ENCODE peak calls at places on chromosomes 16 and 17, in four cellular contexts. One of them, this sample, is unnamed.
A peak's percentile ranks its signal among the peaks of the same experiment; 100 is the strongest.

GRCh38 chr16:77679336-77679735 is 43.0 kb upstream of the NUDT7 start:
- DNase-seq in heart right ventricle: no peak
- DNase-seq in fibroblast of the aortic adventitia: no peak
- DNase-seq in tibial artery: no peak
- DNase-seq in this sample: no peak

GRCh38 chr17:30824356-30825145 is at the start of gene CRLF3:
- DNase-seq in heart right ventricle: peak; percentile 90
- DNase-seq in fibroblast of the aortic adventitia: peak; percentile 83
- DNase-seq in tibial artery: peak; percentile 94
- DNase-seq in this sample: peak; percentile 92

GRCh38 chr17:8046306-8046928 is 7.6 kb downstream of the ALOX15B start:
- DNase-seq in heart right ventricle: no peak
- DNase-seq in fibroblast of the aortic adventitia: no peak
- DNase-seq in tibial artery: peak; percentile 44
- DNase-seq in this sample: no peak

GRCh38 chr17:52157603-52158449 is 688 bp downstream of the CA10 start:
- DNase-seq in heart right ventricle: no peak
- DNase-seq in fibroblast of the aortic adventitia: no peak
- DNase-seq in tibial artery: no peak
- DNase-seq in this sample: no peak

GRCh38 chr17:78903101-78903779 is at the start of gene CEP295NL:
- DNase-seq in heart right ventricle: no peak
- DNase-seq in fibroblast of the aortic adventitia: no peak
- DNase-seq in tibial artery: no peak
- DNase-seq in this sample: no peak

GRCh38 chr17:5785867-5786509 is 201.7 kb upstream of the NLRP1 start:
- DNase-seq in heart right ventricle: no peak
- DNase-seq in fibroblast of the aortic adventitia: peak; percentile 31
- DNase-seq in tibial artery: peak; percentile 32
- DNase-seq in this sample: peak; percentile 79

GRCh38 chr17:39231587-39232551 is 6.1 kb upstream of the STAC2 start:
- DNase-seq in heart right ventricle: peak; percentile 53
- DNase-seq in fibroblast of the aortic adventitia: peak; percentile 27
- DNase-seq in tibial artery: peak; percentile 90
- DNase-seq in this sample: peak; percentile 67

GRCh38 chr16:51416921-51417320 is 265.9 kb upstream of the SALL1 start:
- DNase-seq in heart right ventricle: no peak
- DNase-seq in fibroblast of the aortic adventitia: peak; percentile 71
- DNase-seq in tibial artery: no peak
- DNase-seq in this sample: peak; percentile 30

GRCh38 chr16:86772671-86773338 is 194.5 kb downstream of the FOXL1 start:
- DNase-seq in heart right ventricle: no peak
- DNase-seq in fibroblast of the aortic adventitia: peak; percentile 68
- DNase-seq in tibial artery: peak; percentile 53
- DNase-seq in this sample: peak; percentile 73

GRCh38 chr16:27633721-27634120 is 83.8 kb downstream of the KATNIP start:
- DNase-seq in heart right ventricle: no peak
- DNase-seq in fibroblast of the aortic adventitia: no peak
- DNase-seq in tibial artery: no peak
- DNase-seq in this sample: no peak

GRCh38 chr17:72502111-72502939 is 381.5 kb downstream of the SOX9 start:
- DNase-seq in heart right ventricle: no peak
- DNase-seq in fibroblast of the aortic adventitia: peak; percentile 68
- DNase-seq in tibial artery: no peak
- DNase-seq in this sample: peak; percentile 82

GRCh38 chr17:565506-565905 is 149.1 kb downstream of the VPS53 start:
- DNase-seq in heart right ventricle: no peak
- DNase-seq in fibroblast of the aortic adventitia: no peak
- DNase-seq in tibial artery: no peak
- DNase-seq in this sample: no peak

GRCh38 chr17:48611681-48612455 is 1.1 kb upstream of the HOXB7 start:
- DNase-seq in heart right ventricle: no peak
- DNase-seq in fibroblast of the aortic adventitia: no peak
- DNase-seq in tibial artery: no peak
- DNase-seq in this sample: no peak

GRCh38 chr16:11345040-11345862 is at the start of gene RMI2:
- DNase-seq in heart right ventricle: peak; percentile 96
- DNase-seq in fibroblast of the aortic adventitia: peak; percentile 95
- DNase-seq in tibial artery: peak; percentile 97
- DNase-seq in this sample: peak; percentile 99

GRCh38 chr17:8300629-8301242 is 5.5 kb upstream of the SLC25A35 start:
- DNase-seq in heart right ventricle: peak; percentile 45
- DNase-seq in fibroblast of the aortic adventitia: peak; percentile 67
- DNase-seq in tibial artery: no peak
- DNase-seq in this sample: peak; percentile 48

GRCh38 chr17:65987988-65988387 is 203.9 kb downstream of the CEP112 start:
- DNase-seq in heart right ventricle: no peak
- DNase-seq in fibroblast of the aortic adventitia: peak; percentile 61
- DNase-seq in tibial artery: no peak
- DNase-seq in this sample: peak; percentile 24

GRCh38 chr16:2728034-2728433 is 8.0 kb upstream of the PRSS27 start:
- DNase-seq in heart right ventricle: no peak
- DNase-seq in fibroblast of the aortic adventitia: no peak
- DNase-seq in tibial artery: no peak
- DNase-seq in this sample: no peak

GRCh38 chr16:80260906-80261311 is 279.9 kb upstream of the DYNLRB2 start:
- DNase-seq in heart right ventricle: no peak
- DNase-seq in fibroblast of the aortic adventitia: no peak
- DNase-seq in tibial artery: no peak
- DNase-seq in this sample: no peak

GRCh38 chr17:68341482-68341881 is 50.2 kb downstream of the ARSG start:
- DNase-seq in heart right ventricle: no peak
- DNase-seq in fibroblast of the aortic adventitia: no peak
- DNase-seq in tibial artery: no peak
- DNase-seq in this sample: no peak

GRCh38 chr17:77503916-77504651 is 363.3 kb downstream of the SEC14L1 start:
- DNase-seq in heart right ventricle: no peak
- DNase-seq in fibroblast of the aortic adventitia: no peak
- DNase-seq in tibial artery: peak; percentile 59
- DNase-seq in this sample: peak; percentile 29

GRCh38 chr17:76940738-76941350 is 72.6 kb downstream of the MGAT5B start:
- DNase-seq in heart right ventricle: no peak
- DNase-seq in fibroblast of the aortic adventitia: no peak
- DNase-seq in tibial artery: no peak
- DNase-seq in this sample: no peak

GRCh38 chr16:12158428-12158827 is 181.9 kb downstream of the SNX29 start:
- DNase-seq in heart right ventricle: no peak
- DNase-seq in fibroblast of the aortic adventitia: peak; percentile 93
- DNase-seq in tibial artery: no peak
- DNase-seq in this sample: peak; percentile 97

GRCh38 chr17:57761887-57762286 is 16.8 kb upstream of the CCDC182 start:
- DNase-seq in heart right ventricle: no peak
- DNase-seq in fibroblast of the aortic adventitia: no peak
- DNase-seq in tibial artery: no peak
- DNase-seq in this sample: no peak

GRCh38 chr16:55209626-55210025 is 114.4 kb upstream of the IRX6 start:
- DNase-seq in heart right ventricle: no peak
- DNase-seq in fibroblast of the aortic adventitia: no peak
- DNase-seq in tibial artery: no peak
- DNase-seq in this sample: no peak

GRCh38 chr16:27740496-27741201 is 190.7 kb downstream of the KATNIP start:
- DNase-seq in heart right ventricle: no peak
- DNase-seq in fibroblast of the aortic adventitia: no peak
- DNase-seq in tibial artery: no peak
- DNase-seq in this sample: no peak

GRCh38 chr17:72693956-72694355 is 398.5 kb downstream of the SLC39A11 start:
- DNase-seq in heart right ventricle: no peak
- DNase-seq in fibroblast of the aortic adventitia: no peak
- DNase-seq in tibial artery: no peak
- DNase-seq in this sample: no peak

GRCh38 chr17:82846061-82846691 is 6.4 kb upstream of the ZNF750 start:
- DNase-seq in heart right ventricle: no peak
- DNase-seq in fibroblast of the aortic adventitia: no peak
- DNase-seq in tibial artery: no peak
- DNase-seq in this sample: no peak

GRCh38 chr17:64778367-64779290 is 116.5 kb upstream of the SMURF2 start:
- DNase-seq in heart right ventricle: no peak
- DNase-seq in fibroblast of the aortic adventitia: no peak
- DNase-seq in tibial artery: peak; percentile 67
- DNase-seq in this sample: no peak

GRCh38 chr16:85430523-85431381 is 182.4 kb upstream of the GSE1 start:
- DNase-seq in heart right ventricle: no peak
- DNase-seq in fibroblast of the aortic adventitia: no peak
- DNase-seq in tibial artery: no peak
- DNase-seq in this sample: no peak

GRCh38 chr17:60769327-60769726 is 91.7 kb downstream of the BCAS3 start:
- DNase-seq in heart right ventricle: no peak
- DNase-seq in fibroblast of the aortic adventitia: no peak
- DNase-seq in tibial artery: no peak
- DNase-seq in this sample: no peak

GRCh38 chr17:8438441-8438840 is 2.8 kb downstream of the NDEL1 start:
- DNase-seq in heart right ventricle: no peak
- DNase-seq in fibroblast of the aortic adventitia: no peak
- DNase-seq in tibial artery: no peak
- DNase-seq in this sample: no peak

GRCh38 chr17:52709724-52710123 is 551.2 kb upstream of the CA10 start:
- DNase-seq in heart right ventricle: no peak
- DNase-seq in fibroblast of the aortic adventitia: no peak
- DNase-seq in tibial artery: no peak
- DNase-seq in this sample: no peak

GRCh38 chr17:74325743-74326379 is at the start of gene KIF19:
- DNase-seq in heart right ventricle: peak; percentile 65
- DNase-seq in fibroblast of the aortic adventitia: no peak
- DNase-seq in tibial artery: no peak
- DNase-seq in this sample: peak; percentile 7

GRCh38 chr17:50719924-50720805 is 762 bp downstream of the LUC7L3 start:
- DNase-seq in heart right ventricle: no peak
- DNase-seq in fibroblast of the aortic adventitia: no peak
- DNase-seq in tibial artery: no peak
- DNase-seq in this sample: no peak

GRCh38 chr16:17921357-17921978 is 415.1 kb downstream of the NPIPA8 start:
- DNase-seq in heart right ventricle: no peak
- DNase-seq in fibroblast of the aortic adventitia: peak; percentile 7
- DNase-seq in tibial artery: no peak
- DNase-seq in this sample: no peak
- TF ChIP-seq CTCF in heart right ventricle: peak; percentile 42
- TF ChIP-seq CTCF in fibroblast of the aortic adventitia: peak; percentile 33
- TF ChIP-seq CTCF in tibial artery: no peak
- TF ChIP-seq CTCF in this sample: peak; percentile 37

DNA sequence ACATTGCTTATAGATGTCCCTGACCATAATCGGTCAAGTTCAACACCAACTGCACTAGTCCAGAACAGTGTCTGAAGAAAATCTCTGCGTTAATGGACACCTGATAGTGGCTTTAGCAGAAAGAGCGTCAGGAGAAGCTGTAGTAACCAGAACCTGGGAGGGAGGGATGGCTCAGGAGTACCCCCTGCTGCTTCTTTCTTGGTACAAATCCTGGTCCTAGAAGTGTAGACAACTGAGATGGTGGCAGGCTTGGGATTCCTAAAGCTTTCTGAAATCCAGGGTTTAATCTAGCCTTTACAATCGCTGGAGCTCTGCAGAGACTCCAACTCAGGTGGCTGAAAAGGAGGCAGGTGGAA is 5.4 kb downstream of the MAP3K14 start:
- DNase-seq in heart right ventricle: no peak
- DNase-seq in fibroblast of the aortic adventitia: no peak
- DNase-seq in tibial artery: no peak
- DNase-seq in this sample: no peak
- H3K4me3 ChIP-seq in heart right ventricle: no peak overlapping the region
- H3K4me3 ChIP-seq in fibroblast of the aortic adventitia: no peak overlapping the region
- H3K4me3 ChIP-seq in tibial artery: no peak overlapping the region
- H3K4me3 ChIP-seq in this sample: no peak overlapping the region

DNA sequence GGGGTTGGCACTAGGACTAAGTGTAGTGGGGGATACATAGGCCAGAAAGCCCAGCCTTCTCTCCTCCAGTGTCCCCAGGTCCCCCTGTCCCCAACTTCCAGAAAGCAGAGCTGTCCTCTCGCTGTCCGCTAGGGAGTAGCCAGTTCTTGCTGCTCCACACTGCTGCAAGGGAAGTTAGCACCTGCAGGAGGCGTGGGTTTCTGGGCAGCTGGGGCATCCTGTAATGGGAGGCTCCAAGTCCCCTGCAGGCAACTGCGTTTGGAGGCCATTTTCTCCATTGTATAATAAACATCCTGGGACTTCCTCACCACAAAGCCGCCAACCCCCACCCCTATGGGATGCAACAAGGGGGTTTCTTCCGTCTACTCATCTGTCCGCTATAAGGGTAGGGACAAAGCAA is 1.7 kb downstream of the RPRML start:
- DNase-seq in heart right ventricle: no peak
- DNase-seq in fibroblast of the aortic adventitia: no peak
- DNase-seq in tibial artery: no peak
- DNase-seq in this sample: peak; percentile 38
- TF ChIP-seq CTCF in heart right ventricle: no peak
- TF ChIP-seq CTCF in fibroblast of the aortic adventitia: no peak
- TF ChIP-seq CTCF in tibial artery: no peak
- TF ChIP-seq CTCF in this sample: peak; percentile 31

GRCh38 chr16:30559690-30560089 is 1.5 kb upstream of the ZNF764 start:
- DNase-seq in heart right ventricle: no peak
- DNase-seq in fibroblast of the aortic adventitia: no peak
- DNase-seq in tibial artery: no peak
- DNase-seq in this sample: no peak

GRCh38 chr16:30561212-30561816 is 3.1 kb upstream of the ZNF764 start:
- DNase-seq in heart right ventricle: peak; percentile 63
- DNase-seq in fibroblast of the aortic adventitia: no peak
- DNase-seq in tibial artery: no peak
- DNase-seq in this sample: peak; percentile 23

GRCh38 chr16:30557397-30557949 is 701 bp downstream of the ZNF764 start:
- DNase-seq in heart right ventricle: no peak
- DNase-seq in fibroblast of the aortic adventitia: no peak
- DNase-seq in tibial artery: no peak
- DNase-seq in this sample: peak; percentile 40

GRCh38 chr16:30557950-30558788 is at the start of gene ZNF764:
- DNase-seq in heart right ventricle: peak; percentile 96
- DNase-seq in fibroblast of the aortic adventitia: peak; percentile 98
- DNase-seq in tibial artery: peak; percentile 99
- DNase-seq in this sample: peak; percentile 98

DNA sequence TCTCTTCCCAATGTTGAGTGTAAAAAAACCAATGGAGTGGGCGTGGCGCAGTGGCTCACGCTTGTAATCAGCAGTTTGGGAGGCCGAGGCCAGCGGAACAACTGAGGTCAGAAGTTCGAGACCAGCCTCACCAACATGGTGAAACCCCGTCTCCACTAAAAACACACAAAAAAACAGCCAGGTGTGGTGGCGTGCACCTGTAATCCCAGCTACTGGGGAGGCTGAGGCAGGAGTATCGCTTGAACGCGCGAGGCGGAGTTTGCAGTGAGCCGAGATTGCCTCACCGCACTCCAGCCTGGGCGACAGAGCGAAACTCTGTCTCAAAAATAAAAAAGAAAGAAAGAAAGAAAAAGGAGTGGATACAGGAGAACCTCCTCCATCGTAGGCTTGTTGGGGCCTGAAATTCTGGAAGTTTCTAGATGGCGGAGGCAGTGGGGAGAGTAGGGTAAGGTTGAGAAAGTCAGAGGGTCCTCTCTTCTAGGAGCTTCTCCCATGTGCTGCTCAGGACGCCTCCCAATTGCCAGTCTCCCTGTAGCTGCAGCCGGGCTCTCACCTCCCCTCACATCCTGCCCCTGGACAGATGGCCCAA is 709 bp upstream of the ZNF764 start:
- DNase-seq in heart right ventricle: no peak
- DNase-seq in fibroblast of the aortic adventitia: no peak
- DNase-seq in tibial artery: no peak
- DNase-seq in this sample: no peak
- H3K4me3 ChIP-seq in heart right ventricle: no peak overlapping the region
- H3K4me3 ChIP-seq in fibroblast of the aortic adventitia: peak overlapping the region; percentile 55
- H3K4me3 ChIP-seq in tibial artery: peak overlapping the region; percentile 93
- H3K4me3 ChIP-seq in this sample: peak overlapping the region; percentile 26